ENCODE peak calls at places on chromosomes 1 and 21, in four cellular contexts. One of them, this sample, is unnamed.

GRCh38 chr1:12369258-12369657 is 139.4 kb downstream of the VPS13D start:
- DNase-seq in upper lobe of right lung: no peak
- DNase-seq in SK-N-SH: no peak
- DNase-seq in foreskin fibroblast: no peak
- DNase-seq in this sample: no peak

GRCh38 chr21:46149205-46149901 is 6.0 kb downstream of the FTCD start:
- DNase-seq in foreskin fibroblast: no peak
- DNase-seq in SK-N-SH: no peak
- DNase-seq in upper lobe of right lung: peak; percentile 44
- DNase-seq in this sample: no peak

GRCh38 chr21:40386301-40386911 is 460.6 kb downstream of the DSCAM start:
- DNase-seq in foreskin fibroblast: no peak
- DNase-seq in upper lobe of right lung: peak; percentile 81
- DNase-seq in SK-N-SH: peak; percentile 78
- DNase-seq in this sample: peak; percentile 13

GRCh38 chr1:183674339-183674738 is 21.2 kb upstream of the APOBEC4 start:
- DNase-seq in SK-N-SH: no peak
- DNase-seq in foreskin fibroblast: peak; percentile 37
- DNase-seq in upper lobe of right lung: no peak
- DNase-seq in this sample: no peak

GRCh38 chr1:24898152-24898908 is 31.7 kb downstream of the RUNX3 start:
- DNase-seq in upper lobe of right lung: peak; percentile 82
- DNase-seq in SK-N-SH: peak; percentile 87
- DNase-seq in foreskin fibroblast: no peak
- DNase-seq in this sample: peak; percentile 80

GRCh38 chr1:230792691-230793462 is 45.7 kb downstream of the CAPN9 start:
- DNase-seq in SK-N-SH: no peak
- DNase-seq in foreskin fibroblast: no peak
- DNase-seq in upper lobe of right lung: no peak
- DNase-seq in this sample: no peak

GRCh38 chr1:17265162-17265561 is 16.3 kb downstream of the PADI3 start:
- DNase-seq in SK-N-SH: no peak
- DNase-seq in upper lobe of right lung: no peak
- DNase-seq in foreskin fibroblast: no peak
- DNase-seq in this sample: no peak

GRCh38 chr21:45615145-45615711 is 28.3 kb upstream of the PCBP3 start:
- DNase-seq in SK-N-SH: peak; percentile 72
- DNase-seq in upper lobe of right lung: peak; percentile 46
- DNase-seq in foreskin fibroblast: no peak
- DNase-seq in this sample: no peak

GRCh38 chr1:13513885-13514546 is at the start of gene LRRC38:
- DNase-seq in SK-N-SH: no peak
- DNase-seq in upper lobe of right lung: no peak
- DNase-seq in foreskin fibroblast: no peak
- DNase-seq in this sample: peak; percentile 30

GRCh38 chr1:191912517-191912916 is 245.7 kb upstream of the RGS18 start:
- DNase-seq in foreskin fibroblast: no peak
- DNase-seq in upper lobe of right lung: no peak
- DNase-seq in SK-N-SH: no peak
- DNase-seq in this sample: no peak

GRCh38 chr1:3029991-3030662 is 8.9 kb downstream of the ACTRT2 start:
- DNase-seq in SK-N-SH: no peak
- DNase-seq in upper lobe of right lung: peak; percentile 46
- DNase-seq in foreskin fibroblast: no peak
- DNase-seq in this sample: no peak

GRCh38 chr1:115807723-115808122 is 33.2 kb downstream of the NHLH2 start:
- DNase-seq in upper lobe of right lung: no peak
- DNase-seq in foreskin fibroblast: peak; percentile 47
- DNase-seq in SK-N-SH: peak; percentile 51
- DNase-seq in this sample: peak; percentile 67

GRCh38 chr1:209645574-209646452 is 6.4 kb downstream of the LAMB3 start:
- DNase-seq in foreskin fibroblast: no peak
- DNase-seq in SK-N-SH: no peak
- DNase-seq in upper lobe of right lung: no peak
- DNase-seq in this sample: no peak

GRCh38 chr1:12525311-12526181 is 92.5 kb downstream of the DHRS3 start:
- DNase-seq in upper lobe of right lung: peak; percentile 87
- DNase-seq in foreskin fibroblast: no peak
- DNase-seq in SK-N-SH: no peak
- DNase-seq in this sample: no peak

GRCh38 chr1:70353641-70354331 is 736 bp downstream of the ANKRD13C start:
- DNase-seq in foreskin fibroblast: peak; percentile 55
- DNase-seq in upper lobe of right lung: no peak
- DNase-seq in SK-N-SH: no peak
- DNase-seq in this sample: peak; percentile 30

GRCh38 chr1:44029911-44030605 is 1.2 kb downstream of the SLC6A9 start:
- DNase-seq in SK-N-SH: peak; percentile 88
- DNase-seq in upper lobe of right lung: peak; percentile 95
- DNase-seq in foreskin fibroblast: peak; percentile 83
- DNase-seq in this sample: peak; percentile 77

GRCh38 chr1:238677567-238677966 is 708.8 kb upstream of the CHRM3 start:
- DNase-seq in SK-N-SH: no peak
- DNase-seq in foreskin fibroblast: no peak
- DNase-seq in upper lobe of right lung: no peak
- DNase-seq in this sample: no peak

GRCh38 chr1:55781944-55782482 is 566.8 kb upstream of the USP24 start:
- DNase-seq in foreskin fibroblast: peak; percentile 76
- DNase-seq in SK-N-SH: no peak
- DNase-seq in upper lobe of right lung: no peak
- DNase-seq in this sample: no peak

GRCh38 chr1:108824051-108824450 is 32.8 kb downstream of the AKNAD1 start:
- DNase-seq in SK-N-SH: no peak
- DNase-seq in upper lobe of right lung: no peak
- DNase-seq in foreskin fibroblast: no peak
- DNase-seq in this sample: no peak

GRCh38 chr1:6465461-6466005 is 440 bp downstream of the TNFRSF25 start:
- DNase-seq in SK-N-SH: no peak
- DNase-seq in upper lobe of right lung: no peak
- DNase-seq in foreskin fibroblast: no peak
- DNase-seq in this sample: no peak

GRCh38 chr1:99266731-99267130 is 2.4 kb downstream of the PLPPR4 start:
- DNase-seq in foreskin fibroblast: peak; percentile 56
- DNase-seq in upper lobe of right lung: no peak
- DNase-seq in SK-N-SH: no peak
- DNase-seq in this sample: no peak

GRCh38 chr1:38418195-38419030 is 371.8 kb upstream of the POU3F1 start:
- DNase-seq in SK-N-SH: no peak
- DNase-seq in upper lobe of right lung: no peak
- DNase-seq in foreskin fibroblast: no peak
- DNase-seq in this sample: no peak

DNA sequence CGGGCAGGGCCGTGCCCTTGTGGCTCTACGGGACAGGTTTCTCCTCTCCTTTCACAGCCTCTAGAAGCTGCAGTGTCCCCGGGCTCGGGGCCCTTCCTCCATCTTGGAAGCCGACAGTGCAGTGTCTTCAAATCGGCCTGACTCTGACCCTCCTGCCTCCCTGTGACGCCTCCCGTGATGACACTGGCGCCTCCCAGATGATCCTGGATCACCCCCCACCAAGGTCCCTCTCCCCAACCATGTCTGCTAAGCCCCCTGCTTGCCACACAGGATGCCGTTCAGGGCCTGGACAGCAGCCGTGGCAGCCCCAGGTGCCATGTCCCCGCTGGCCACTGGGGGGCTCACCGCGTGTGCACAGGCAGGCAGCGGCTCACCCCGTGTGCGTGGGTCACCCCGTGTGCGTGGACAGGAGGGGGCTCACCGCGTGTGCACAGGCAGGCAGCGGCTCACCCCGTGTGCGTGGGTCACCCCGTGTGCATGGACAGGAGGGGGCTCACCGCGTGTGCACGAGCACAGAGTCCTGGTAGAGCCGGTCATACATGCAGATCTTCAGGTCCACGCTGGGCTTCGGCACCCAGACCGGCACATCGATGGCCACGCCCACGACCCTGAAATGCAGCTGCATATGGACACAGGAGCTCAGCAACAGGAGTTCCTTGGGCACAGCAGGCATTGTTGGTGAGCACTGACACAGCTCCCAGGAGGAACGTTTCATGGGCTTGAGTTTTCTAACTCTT is 24.9 kb upstream of the TMEM52 start:
- DNase-seq in foreskin fibroblast: peak; percentile 23
- DNase-seq in SK-N-SH: peak; percentile 93
- DNase-seq in upper lobe of right lung: peak; percentile 82
- DNase-seq in this sample: peak; percentile 85
- TF ChIP-seq CTCF in foreskin fibroblast: peak; percentile 83
- TF ChIP-seq CTCF in SK-N-SH: peak; percentile 66
- TF ChIP-seq CTCF in upper lobe of right lung: peak; percentile 92
- TF ChIP-seq CTCF in this sample: peak; percentile 87

GRCh38 chr1:202005958-202006357 is 4.4 kb upstream of the ELF3 start:
- DNase-seq in SK-N-SH: no peak
- DNase-seq in foreskin fibroblast: peak; percentile 20
- DNase-seq in upper lobe of right lung: no peak
- DNase-seq in this sample: no peak
- TF ChIP-seq CTCF in SK-N-SH: peak; percentile 67
- TF ChIP-seq CTCF in foreskin fibroblast: peak; percentile 14
- TF ChIP-seq CTCF in upper lobe of right lung: peak; percentile 16
- TF ChIP-seq CTCF in this sample: peak; percentile 61

GRCh38 chr1:11364170-11364569 is 91.2 kb downstream of the UBIAD1 start:
- DNase-seq in SK-N-SH: no peak
- DNase-seq in upper lobe of right lung: no peak
- DNase-seq in foreskin fibroblast: no peak
- DNase-seq in this sample: no peak
- TF ChIP-seq CTCF in SK-N-SH: peak; percentile 23
- TF ChIP-seq CTCF in upper lobe of right lung: peak; percentile 25
- TF ChIP-seq CTCF in foreskin fibroblast: no peak
- TF ChIP-seq CTCF in this sample: peak; percentile 24

GRCh38 chr1:197695961-197696360 is 79.3 kb downstream of the DENND1B start:
- DNase-seq in SK-N-SH: no peak
- DNase-seq in foreskin fibroblast: no peak
- DNase-seq in upper lobe of right lung: no peak
- DNase-seq in this sample: no peak

GRCh38 chr1:197696372-197696771 is 78.9 kb downstream of the DENND1B start:
- DNase-seq in SK-N-SH: no peak
- DNase-seq in upper lobe of right lung: no peak
- DNase-seq in foreskin fibroblast: no peak
- DNase-seq in this sample: no peak

GRCh38 chr1:197690074-197690473 is 85.2 kb downstream of the DENND1B start:
- DNase-seq in SK-N-SH: no peak
- DNase-seq in upper lobe of right lung: no peak
- DNase-seq in foreskin fibroblast: no peak
- DNase-seq in this sample: no peak

GRCh38 chr1:197691816-197692215 is 83.5 kb downstream of the DENND1B start:
- DNase-seq in foreskin fibroblast: no peak
- DNase-seq in SK-N-SH: no peak
- DNase-seq in upper lobe of right lung: no peak
- DNase-seq in this sample: no peak

DNA sequence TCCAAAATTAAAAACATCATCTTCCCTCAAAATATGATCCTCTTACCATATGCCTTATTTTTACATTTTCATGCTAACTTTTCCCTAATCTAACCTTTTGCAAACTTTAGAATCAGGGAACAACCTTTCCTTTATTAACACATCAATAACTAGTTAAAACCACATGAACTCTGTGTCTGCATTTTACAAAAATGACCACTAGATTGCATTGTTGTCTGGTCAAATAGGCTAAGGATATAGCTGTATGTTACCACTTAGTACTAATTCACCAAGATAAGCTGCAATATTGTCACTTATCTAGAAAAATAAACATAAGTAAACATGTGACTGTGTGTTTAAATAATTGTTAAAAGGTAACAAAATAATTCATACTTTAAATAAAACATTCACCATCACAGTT is 82.3 kb downstream of the DENND1B start:
- DNase-seq in foreskin fibroblast: no peak
- DNase-seq in upper lobe of right lung: no peak
- DNase-seq in SK-N-SH: no peak
- DNase-seq in this sample: no peak
- TF ChIP-seq CTCF in foreskin fibroblast: peak; percentile 21
- TF ChIP-seq CTCF in upper lobe of right lung: peak; percentile 20
- TF ChIP-seq CTCF in SK-N-SH: peak; percentile 57
- TF ChIP-seq CTCF in this sample: no peak

DNA sequence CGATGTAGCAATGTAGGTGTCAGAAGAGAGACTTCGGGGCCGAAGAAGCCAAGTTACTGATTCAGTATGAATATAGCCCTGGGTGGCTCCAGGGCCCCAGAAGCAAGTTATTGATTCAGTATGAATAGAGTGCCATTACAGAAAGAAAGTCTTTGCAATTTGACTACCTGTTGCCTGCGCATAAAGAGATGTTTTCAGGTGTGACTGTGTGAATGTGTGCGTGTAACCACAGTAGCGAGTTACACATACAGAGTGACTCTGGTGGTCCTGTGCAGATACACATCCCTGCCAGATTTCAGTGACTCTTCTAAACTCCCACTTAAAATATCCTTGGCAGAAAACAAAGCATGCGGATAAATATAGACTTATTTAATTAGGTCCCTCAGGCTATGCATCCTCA is 142.7 kb upstream of the CD34 start:
- DNase-seq in SK-N-SH: no peak
- DNase-seq in upper lobe of right lung: no peak
- DNase-seq in foreskin fibroblast: no peak
- DNase-seq in this sample: no peak
- TF ChIP-seq CTCF in SK-N-SH: no peak
- TF ChIP-seq CTCF in upper lobe of right lung: no peak
- TF ChIP-seq CTCF in foreskin fibroblast: no peak
- TF ChIP-seq CTCF in this sample: no peak

DNA sequence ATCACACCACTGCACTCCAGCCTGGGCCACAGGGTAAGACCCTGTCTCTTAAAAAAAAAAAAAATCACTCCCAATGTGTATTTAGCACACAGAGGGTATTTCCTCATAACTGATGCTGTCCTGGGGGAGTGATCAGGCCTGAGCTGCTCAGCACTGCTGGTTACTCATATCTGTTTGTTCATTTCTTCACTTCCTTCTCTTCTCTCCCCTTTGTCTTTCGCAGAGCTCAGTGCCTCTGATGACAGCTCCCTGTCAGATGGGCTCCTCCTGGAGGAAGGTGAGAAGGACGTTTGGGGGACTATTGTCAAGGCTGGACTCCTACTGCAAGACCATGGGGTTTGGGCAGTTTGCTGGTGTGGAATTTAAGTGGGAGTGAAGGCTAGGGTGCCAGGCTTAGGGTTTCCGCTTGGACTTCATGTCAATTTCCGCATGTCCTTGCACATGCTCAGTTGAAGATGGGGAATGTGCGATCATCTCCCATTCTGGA is 13.0 kb downstream of the INAVA start:
- DNase-seq in upper lobe of right lung: no peak
- DNase-seq in SK-N-SH: no peak
- DNase-seq in foreskin fibroblast: peak; percentile 11
- DNase-seq in this sample: no peak
- TF ChIP-seq CTCF in upper lobe of right lung: no peak
- TF ChIP-seq CTCF in SK-N-SH: no peak
- TF ChIP-seq CTCF in foreskin fibroblast: no peak
- TF ChIP-seq CTCF in this sample: no peak